ENCODE peak calls at places on chromosomes 4 and X, in seven cellular contexts. O is B cell, P is COR-L47, Q is GM23338, Y is fibroblast of mammary gland, U is dorsolateral prefrontal cortex, B is EL. L is an unnamed sample.

GRCh38 chrX:101025126-101025525 is 26.8 kb downstream of the TRMT2B start:
- DNase-seq in Q (no peak), B (peak), U (no peak), O (no peak), Y (peak), P (no peak), L (no peak)

GRCh38 chr4:90025248-90025647 is 101.9 kb upstream of the CCSER1 start:
- DNase-seq in O (no peak), Q (peak), B (no peak), P (no peak), U (no peak), Y (peak), L (peak)

GRCh38 chr4:183857040-183857439 is 48.1 kb upstream of the STOX2 start:
- DNase-seq in Q (no peak), B (no peak), Y (no peak), U (no peak), O (no peak), P (no peak), L (no peak)

GRCh38 chr4:101175896-101176676 is 171.2 kb downstream of the PPP3CA start:
- DNase-seq in P (no peak), U (no peak), Y (no peak), O (no peak), Q (peak), B (no peak), L (no peak)

GRCh38 chrX:15888062-15888461 is 33.4 kb upstream of the AP1S2 start:
- DNase-seq in U (no peak), B (no peak), Q (no peak), Y (no peak), P (no peak), O (no peak), L (no peak)

GRCh38 chrX:41695464-41695863 is 6.7 kb downstream of the GPR34 start:
- DNase-seq in Q (peak), P (no peak), Y (peak), O (no peak), U (no peak), B (no peak), L (no peak)

GRCh38 chr4:8701101-8702019 is 108.8 kb downstream of the CPZ start:
- DNase-seq in P (no peak), O (no peak), B (no peak), U (peak), Q (no peak), Y (no peak), L (no peak)

GRCh38 chr4:121072080-121072835 is at the start of gene NDNF:
- DNase-seq in U (peak), O (no peak), Y (peak), Q (peak), P (peak), B (peak), L (peak)

GRCh38 chr4:48475770-48476169 is 7.4 kb upstream of the SLC10A4 start:
- DNase-seq in U (no peak), Y (no peak), O (no peak), Q (no peak), P (no peak), B (no peak), L (no peak)